ENCODE peak calls at places on chromosomes 5 and 9, in seven cellular contexts. O is erythroblast, I is heart left ventricle, B is ovary, H is GM12878, T is esophagus squamous epithelium, J is Peyer's patch. W is an unnamed sample.
A peak's percentile ranks its signal among the peaks of the same experiment; 100 is the strongest.

GRCh38 chr9:127204771-127205470 is 59.7 kb upstream of the GARNL3 start:
- DNase-seq in T (no peak), O (no peak), I (no peak), H (no peak), J (no peak), B (no peak), W (peak; percentile 83)

GRCh38 chr5:66164044-66164790 is 20.1 kb downstream of the SREK1 start:
- DNase-seq in B (no peak), H (no peak), J (no peak), I (no peak), O (no peak), T (no peak), W (no peak)

GRCh38 chr5:115054387-115054951 is 115.2 kb downstream of the TRIM36 start:
- DNase-seq in T (no peak), J (no peak), O (no peak), B (no peak), H (no peak), I (no peak), W (no peak)

GRCh38 chr9:18245911-18246310 is 228.0 kb upstream of the ADAMTSL1 start:
- DNase-seq in J (no peak), B (no peak), I (no peak), H (no peak), O (no peak), T (no peak), W (no peak)

GRCh38 chr5:98631311-98632054 is 142.0 kb upstream of the RGMB start:
- DNase-seq in J (no peak), O (no peak), H (no peak), T (no peak), I (no peak), B (no peak), W (peak; percentile 7)

GRCh38 chr9:75950983-75951382 is 60.5 kb downstream of the PCSK5 start:
- DNase-seq in H (no peak), B (no peak), J (no peak), O (no peak), T (no peak), I (no peak), W (no peak)

GRCh38 chr5:28310696-28311095 is 1272.3 kb upstream of the CDH9 start:
- DNase-seq in H (no peak), O (no peak), J (no peak), B (no peak), T (no peak), I (no peak), W (no peak)

GRCh38 chr5:111887706-111888105 is 130.7 kb upstream of the NREP start:
- DNase-seq in J (no peak), B (no peak), H (no peak), I (no peak), O (no peak), T (no peak), W (no peak)

DNA sequence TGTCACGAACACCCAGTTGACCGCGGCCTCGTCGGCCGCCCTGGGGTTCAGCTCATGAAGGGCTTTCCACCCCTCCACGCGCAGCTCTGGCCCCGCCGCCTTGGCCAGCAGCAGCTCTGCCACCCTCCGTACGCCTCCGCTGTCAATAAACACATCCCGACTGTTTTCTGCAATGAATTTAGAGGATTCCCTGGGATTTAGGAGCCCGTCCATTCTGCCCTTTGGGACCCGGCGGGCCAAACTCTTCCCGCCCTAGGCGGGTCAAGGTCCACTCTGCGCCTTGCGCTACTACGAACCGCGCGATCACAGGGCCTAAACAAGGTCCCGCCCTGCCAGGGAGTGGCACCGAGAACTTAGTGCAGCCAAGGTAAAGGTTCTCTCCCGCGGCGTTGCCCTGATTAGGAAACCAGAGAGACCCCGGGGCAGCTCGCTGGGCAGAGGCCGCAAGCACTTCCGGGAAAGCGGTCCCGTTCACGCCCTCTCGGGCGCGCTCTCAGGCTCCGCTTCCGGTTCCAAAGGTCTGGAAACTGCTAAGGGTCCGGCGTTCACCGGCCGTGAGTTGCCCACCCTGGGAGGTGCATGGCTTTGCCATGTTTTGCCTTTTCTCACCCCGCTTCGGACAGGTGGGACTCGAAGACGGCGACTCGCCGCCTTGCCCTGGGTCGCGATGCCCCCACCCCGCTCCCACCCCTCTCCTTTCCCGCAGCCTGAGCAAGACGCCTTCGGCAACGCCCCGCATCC is 23.6 kb downstream of the HNRNPK start:
- DNase-seq in O (peak; percentile 84), T (no peak), H (no peak), I (peak; percentile 85), B (peak; percentile 78), J (peak; percentile 66), W (no peak)
- TF ChIP-seq POLR2A in O (peak; percentile 76), T (no peak), H (peak; percentile 77), I (peak; percentile 14), B (no peak), J (peak; percentile 77), W (peak; percentile 29)

GRCh38 chr5:140565780-140566095 is 1.1 kb downstream of the SLC35A4 start:
- DNase-seq in J (peak; percentile 6), O (no peak), T (no peak), H (no peak), B (no peak), I (no peak), W (no peak)

GRCh38 chr5:140565024-140565779 is 574 bp downstream of the SLC35A4 start:
- DNase-seq in H (no peak), J (no peak), B (no peak), T (no peak), O (no peak), I (no peak), W (no peak)

GRCh38 chr5:140566665-140567064 is 2.0 kb downstream of the SLC35A4 start:
- DNase-seq in J (no peak), I (no peak), B (no peak), O (peak; percentile 17), H (no peak), T (no peak), W (no peak)

GRCh38 chr5:140563554-140563953 is 844 bp downstream of the APBB3 start:
- DNase-seq in H (no peak), J (no peak), T (no peak), B (no peak), O (no peak), I (peak; percentile 45), W (no peak)

GRCh38 chr5:140564196-140565023 is at the start of the genes APBB3 and SLC35A4:
- DNase-seq in J (peak; percentile 96), H (peak; percentile 96), O (peak; percentile 98), B (peak; percentile 96), T (peak; percentile 95), I (peak; percentile 98), W (peak; percentile 93)
- TF ChIP-seq POLR2A in J (peak; percentile 92), H (peak; percentile 97), O (peak; percentile 95), B (peak; percentile 91), T (peak; percentile 86), I (peak; percentile 83), W (peak; percentile 91)

GRCh38 chr5:147898875-147899401 is 7.4 kb downstream of the C5orf46 start:
- DNase-seq in H (no peak), J (no peak), I (no peak), O (no peak), T (no peak), B (no peak), W (no peak)
- TF ChIP-seq POLR2A in H (no peak), J (no peak), I (no peak), O (no peak), T (no peak), B (no peak), W (no peak)

DNA sequence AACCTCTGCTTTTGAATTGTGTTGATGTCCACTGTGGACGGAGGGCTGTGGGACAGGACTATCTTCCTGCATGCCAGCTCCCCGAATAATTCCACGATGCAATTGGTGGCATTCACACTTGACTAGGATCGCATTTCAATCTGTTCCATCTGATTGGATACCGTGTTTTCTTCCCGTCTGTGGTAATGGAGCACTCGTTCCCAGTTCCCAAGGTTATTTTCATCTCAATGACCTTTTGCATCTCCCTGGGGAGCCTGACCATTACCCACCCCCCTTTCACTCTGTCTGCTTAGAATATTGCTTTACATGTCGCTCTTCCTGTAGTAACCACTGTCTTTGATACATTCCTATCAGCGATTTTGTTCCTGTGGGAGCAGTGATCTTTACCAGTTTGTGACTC is 402.2 kb upstream of the WWC1 start:
- DNase-seq in T (no peak), O (no peak), I (no peak), B (no peak), J (no peak), H (no peak), W (no peak)
- TF ChIP-seq POLR2A in T (no peak), O (no peak), I (no peak), B (no peak), J (no peak), H (no peak), W (no peak)

DNA sequence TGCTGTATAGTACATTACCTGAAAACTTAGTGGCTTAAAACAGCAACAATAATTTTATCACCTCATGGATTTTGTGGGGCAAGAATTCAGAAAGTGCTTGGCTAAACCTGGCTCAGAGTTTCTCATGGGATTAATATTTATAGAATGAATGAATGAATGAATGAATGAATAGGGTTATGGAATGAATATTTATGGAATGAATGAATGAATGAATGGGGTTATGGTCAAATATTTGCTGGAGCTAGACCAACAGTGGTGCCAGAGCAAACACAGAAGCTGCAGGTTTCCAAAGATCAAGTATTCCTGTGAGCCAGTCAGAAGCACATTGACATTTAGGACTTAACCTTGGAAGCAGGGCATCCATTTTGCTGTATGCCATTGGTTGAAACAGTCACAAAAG is 35.7 kb downstream of the PLPPR1 start:
- DNase-seq in O (no peak), I (no peak), T (no peak), J (no peak), B (no peak), H (no peak), W (no peak)
- TF ChIP-seq POLR2A in O (no peak), I (no peak), T (no peak), J (no peak), B (no peak), H (no peak), W (no peak)

DNA sequence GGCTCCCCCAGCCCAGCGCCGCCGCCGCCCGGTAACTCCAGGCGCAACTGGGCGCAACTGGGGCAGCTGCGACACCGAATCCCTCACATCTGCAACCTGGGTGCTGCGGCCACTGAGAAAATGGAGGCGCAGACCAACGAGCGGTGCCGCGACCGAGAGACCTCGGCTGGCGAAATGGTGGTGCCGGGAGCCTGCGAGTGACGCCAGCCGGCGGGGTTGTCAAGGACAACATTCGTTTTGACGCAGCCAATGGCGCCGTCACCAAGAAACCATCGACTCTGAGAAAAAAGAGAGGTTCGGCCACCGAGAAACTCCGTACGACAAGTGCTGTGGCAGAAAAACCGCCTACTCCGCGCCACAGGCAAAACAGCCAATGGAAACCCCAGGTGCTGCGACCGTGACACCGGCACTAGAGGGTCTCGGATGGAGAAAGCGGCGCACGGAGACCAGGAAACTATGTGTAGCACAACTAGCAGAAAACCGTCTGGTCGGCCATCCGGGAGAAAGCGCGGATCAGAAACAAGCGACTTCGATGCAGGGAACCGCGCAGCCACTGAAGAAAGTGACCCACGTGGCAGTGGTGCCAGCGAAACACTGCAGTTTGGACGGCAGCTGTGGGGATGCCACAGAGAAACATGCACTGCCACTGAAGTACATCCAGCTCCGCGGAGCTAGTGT is 88.8 kb downstream of the ANXA2R start:
- DNase-seq in B (peak; percentile 33), O (peak; percentile 87), T (no peak), J (peak; percentile 72), I (peak; percentile 58), H (peak; percentile 13), W (no peak)
- TF ChIP-seq POLR2A in B (no peak), O (no peak), T (peak; percentile 44), J (no peak), I (no peak), H (peak; percentile 77), W (no peak)